ENCODE peak calls at places on chromosome 18, in seven cellular contexts. H, G, X, I, J, U and K are unnamed samples.

GRCh38 chr18:8254664-8255063 is 354.6 kb upstream of the RAB12 start:
- DNase-seq in H (no peak), G (no peak), X (no peak), I (no peak), J (no peak), U (no peak), K (no peak)

GRCh38 chr18:32683044-32683443 is 89.8 kb downstream of the KLHL14 start:
- DNase-seq in H (no peak), G (no peak), X (no peak), I (no peak), J (no peak), U (no peak), K (no peak)

GRCh38 chr18:75362435-75362834 is 65.1 kb downstream of the SMIM21 start:
- DNase-seq in H (no peak), G (no peak), X (no peak), I (no peak), J (no peak), U (no peak), K (no peak)

GRCh38 chr18:45839415-45840395 is 14.2 kb downstream of the SIGLEC15 start:
- DNase-seq in H (no peak), G (peak), X (peak), I (peak), J (peak), U (peak), K (peak)

GRCh38 chr18:23585897-23586248 is 433 bp downstream of the NPC1 start:
- DNase-seq in H (no peak), G (no peak), X (no peak), I (no peak), J (no peak), U (no peak), K (no peak)

GRCh38 chr18:37199741-37200140 is 365.9 kb downstream of the CELF4 start:
- DNase-seq in H (no peak), G (no peak), X (no peak), I (no peak), J (no peak), U (no peak), K (no peak)

GRCh38 chr18:67600181-67600631 is 83.7 kb upstream of the DSEL start:
- DNase-seq in H (peak), G (no peak), X (no peak), I (no peak), J (no peak), U (peak), K (no peak)

GRCh38 chr18:56276466-56276865 is 361.9 kb downstream of the TXNL1 start:
- DNase-seq in H (no peak), G (no peak), X (no peak), I (no peak), J (peak), U (no peak), K (no peak)

GRCh38 chr18:63315879-63316278 is 3.7 kb downstream of the BCL2 start:
- DNase-seq in H (no peak), G (no peak), X (no peak), I (no peak), J (no peak), U (no peak), K (no peak)

GRCh38 chr18:79400091-79400590 is 4.4 kb downstream of the NFATC1 start:
- DNase-seq in H (no peak), G (no peak), X (no peak), I (peak), J (peak), U (no peak), K (no peak)

GRCh38 chr18:477565-477964 is 22.9 kb downstream of the COLEC12 start:
- DNase-seq in H (no peak), G (no peak), X (no peak), I (peak), J (no peak), U (no peak), K (no peak)

GRCh38 chr18:39359636-39360035 is 1794.0 kb upstream of the CELF4 start:
- DNase-seq in H (no peak), G (no peak), X (no peak), I (no peak), J (no peak), U (no peak), K (no peak)

GRCh38 chr18:60049172-60049571 is 149.4 kb downstream of the PMAIP1 start:
- DNase-seq in H (no peak), G (no peak), X (no peak), I (no peak), J (no peak), U (no peak), K (no peak)

GRCh38 chr18:46264255-46264654 is 160.1 kb downstream of the HAUS1 start:
- DNase-seq in H (no peak), G (no peak), X (peak), I (peak), J (no peak), U (no peak), K (no peak)

GRCh38 chr18:9474103-9474982 is 970 bp upstream of the RALBP1 start:
- DNase-seq in H (no peak), G (no peak), X (peak), I (no peak), J (peak), U (peak), K (peak)

GRCh38 chr18:644395-645004 is 13.0 kb upstream of the TYMS start:
- DNase-seq in H (no peak), G (peak), X (no peak), I (no peak), J (no peak), U (no peak), K (no peak)

GRCh38 chr18:6920099-6920955 is 190.8 kb downstream of the ARHGAP28 start:
- DNase-seq in H (peak), G (peak), X (peak), I (peak), J (peak), U (no peak), K (no peak)

GRCh38 chr18:7133181-7133580 is 15.6 kb upstream of the LAMA1 start:
- DNase-seq in H (no peak), G (no peak), X (no peak), I (no peak), J (no peak), U (no peak), K (no peak)

GRCh38 chr18:29172151-29173015 is 995.5 kb upstream of the CDH2 start:
- DNase-seq in H (no peak), G (no peak), X (no peak), I (no peak), J (no peak), U (no peak), K (no peak)

GRCh38 chr18:7872569-7872968 is 305.5 kb downstream of the PTPRM start:
- DNase-seq in H (no peak), G (no peak), X (peak), I (peak), J (no peak), U (no peak), K (no peak)

GRCh38 chr18:79485788-79486355 is 90.1 kb downstream of the NFATC1 start:
- DNase-seq in H (no peak), G (peak), X (no peak), I (no peak), J (no peak), U (peak), K (no peak)

GRCh38 chr18:41624461-41624860 is 330.6 kb upstream of the PIK3C3 start:
- DNase-seq in H (no peak), G (no peak), X (no peak), I (no peak), J (no peak), U (no peak), K (no peak)

GRCh38 chr18:48140738-48141137 is 210.3 kb upstream of the SMAD2 start:
- DNase-seq in H (no peak), G (no peak), X (no peak), I (no peak), J (no peak), U (no peak), K (no peak)

GRCh38 chr18:9792565-9793226 is 84.6 kb downstream of the RAB31 start:
- DNase-seq in H (no peak), G (peak), X (no peak), I (peak), J (peak), U (no peak), K (no peak)